ENCODE peak calls at places on chromosome 22, in eight cellular contexts. D is A549; Q is EH; L is endothelial cell; S is glomerular endothelial cell; M is AG09309; T is naive thymus-derived CD8-positive, alpha-beta T cell; B is stimulated activated CD8-positive, alpha-beta memory T cell treated with anti-CD3 and anti-CD28 coated beads, Interleukin-15, amount 100 ng/mL, for 4 hours. I is an unnamed sample.

GRCh38 chr22:38167988-38168407 is 13.6 kb downstream of the PLA2G6 start:
- DNase-seq in D (no peak), Q (no peak), L (no peak), S (no peak), M (no peak), T (no peak), B (no peak), I (no peak)

GRCh38 chr22:32548039-32548438 is 73.4 kb downstream of the FBXO7 start:
- DNase-seq in D (no peak), Q (no peak), L (no peak), S (no peak), M (no peak), T (no peak), B (no peak), I (no peak)

GRCh38 chr22:43110444-43110926 is at the start of gene BIK:
- DNase-seq in D (peak), Q (peak), L (peak), S (no peak), M (no peak), T (peak), B (no peak), I (peak)

GRCh38 chr22:46053563-46054090 is 76.7 kb upstream of the WNT7B start:
- DNase-seq in D (no peak), Q (peak), L (no peak), S (no peak), M (no peak), T (peak), B (no peak), I (peak)

GRCh38 chr22:27107824-27108223 is 450.4 kb downstream of the MIAT start:
- DNase-seq in D (peak), Q (peak), L (no peak), S (no peak), M (peak), T (no peak), B (no peak), I (no peak)

GRCh38 chr22:48333323-48333763 is 1494.3 kb downstream of the BRD1 start:
- DNase-seq in D (no peak), Q (no peak), L (no peak), S (no peak), M (no peak), T (no peak), B (no peak), I (no peak)

GRCh38 chr22:40241200-40241763 is 63.6 kb downstream of the TNRC6B start:
- DNase-seq in D (no peak), Q (no peak), L (no peak), S (no peak), M (no peak), T (no peak), B (no peak), I (no peak)

GRCh38 chr22:38291201-38291777 is 18.5 kb upstream of the TMEM184B start:
- DNase-seq in D (no peak), Q (no peak), L (no peak), S (no peak), M (no peak), T (no peak), B (no peak), I (no peak)

GRCh38 chr22:19643448-19644313 is 70.6 kb upstream of the SEPTIN5 start:
- DNase-seq in D (no peak), Q (peak), L (no peak), S (no peak), M (no peak), T (no peak), B (no peak), I (no peak)